ENCODE peak calls at places on chromosomes 4 and X, in five cellular contexts. F is IMR-90, Q is MM.1S, S is A549, G is OCI-LY7. C is an unnamed sample.

GRCh38 chrX:148958896-148959295 is 458.5 kb downstream of the AFF2 start:
- DNase-seq in Q (no peak), G (no peak), S (no peak), F (no peak), C (no peak)

GRCh38 chr4:123941306-123941705 is 544.7 kb downstream of the SPRY1 start:
- DNase-seq in S (no peak), F (peak), Q (no peak), G (no peak), C (no peak)

GRCh38 chr4:139511320-139511719 is 44.7 kb downstream of the SETD7 start:
- DNase-seq in S (no peak), F (no peak), Q (no peak), G (no peak), C (no peak)

GRCh38 chr4:150381671-150382427 is 200.1 kb upstream of the MAB21L2 start:
- DNase-seq in Q (no peak), S (no peak), F (peak), G (no peak), C (no peak)

GRCh38 chr4:150240011-150240410 is 161.8 kb downstream of the DCLK2 start:
- DNase-seq in S (no peak), Q (no peak), G (no peak), F (no peak), C (no peak)

GRCh38 chr4:145879598-145879997 is 59.0 kb downstream of the ZNF827 start:
- DNase-seq in Q (no peak), F (peak), G (no peak), S (no peak), C (no peak)

GRCh38 chrX:9897761-9898161 is 69.4 kb upstream of the CLDN34 start:
- DNase-seq in S (no peak), Q (no peak), G (no peak), F (peak), C (no peak)

GRCh38 chr4:61922766-61923165 is 722.6 kb downstream of the ADGRL3 start:
- DNase-seq in S (no peak), G (no peak), Q (no peak), F (no peak), C (no peak)

GRCh38 chr4:153467897-153468262 is 1.7 kb downstream of the TMEM131L start:
- DNase-seq in G (peak), Q (no peak), F (no peak), S (no peak), C (peak)

GRCh38 chr4:77170926-77171325 is 13.9 kb downstream of the CCNG2 start:
- DNase-seq in Q (no peak), F (no peak), G (no peak), S (no peak), C (no peak)

GRCh38 chr4:22876281-22876680 is 183.5 kb downstream of the GBA3 start:
- DNase-seq in G (no peak), S (no peak), F (no peak), Q (no peak), C (no peak)

GRCh38 chr4:52051213-52051614 is at the start of gene SPATA18:
- DNase-seq in Q (no peak), G (no peak), S (peak), F (no peak), C (peak)

GRCh38 chrX:129522184-129523059 is 868 bp downstream of the SMARCA1 start:
- DNase-seq in S (peak), G (no peak), F (peak), Q (no peak), C (no peak)

GRCh38 chr4:17095771-17096170 is 197.3 kb upstream of the LDB2 start:
- DNase-seq in G (no peak), Q (no peak), S (no peak), F (no peak), C (no peak)

GRCh38 chr4:2536193-2537010 is at the start of gene FAM193A:
- DNase-seq in Q (peak), G (peak), F (peak), S (peak), C (peak)

GRCh38 chrX:7987160-7987992 is 60.2 kb upstream of the PNPLA4 start:
- DNase-seq in G (peak), F (peak), Q (no peak), S (no peak), C (no peak)

GRCh38 chr4:145909331-145909730 is 29.3 kb downstream of the ZNF827 start:
- DNase-seq in Q (no peak), S (peak), F (no peak), G (peak), C (peak)

GRCh38 chr4:472881-473574 is 25.9 kb downstream of the ZNF721 start:
- DNase-seq in F (peak), Q (no peak), S (peak), G (peak), C (no peak)

GRCh38 chrX:10393899-10394298 is 226.5 kb downstream of the MID1 start:
- DNase-seq in S (peak), F (peak), G (no peak), Q (no peak), C (no peak)

GRCh38 chrX:24014388-24015018 is 12.5 kb downstream of the KLHL15 start:
- DNase-seq in G (no peak), F (peak), Q (no peak), S (no peak), C (no peak)

GRCh38 chr4:64158648-64159326 is 250.5 kb downstream of the TECRL start:
- DNase-seq in G (peak), S (peak), F (peak), Q (peak), C (peak)

GRCh38 chr4:1943928-1944327 is 64.8 kb downstream of the NELFA start:
- DNase-seq in S (no peak), F (no peak), Q (no peak), G (no peak), C (no peak)

GRCh38 chr4:117588771-117589170 is 445.5 kb upstream of the NDST3 start:
- DNase-seq in Q (no peak), F (no peak), G (no peak), S (no peak), C (no peak)

GRCh38 chrX:115649461-115650063 is 88.6 kb downstream of the PLS3 start:
- DNase-seq in S (no peak), G (no peak), F (no peak), Q (no peak), C (no peak)

GRCh38 chrX:119190736-119191282 is 45.3 kb upstream of the PGRMC1 start:
- DNase-seq in F (peak), Q (no peak), S (no peak), G (no peak), C (no peak)

GRCh38 chrX:17922303-17922702 is 61.2 kb upstream of the RAI2 start:
- DNase-seq in F (no peak), S (no peak), Q (no peak), G (no peak), C (no peak)

GRCh38 chrX:141341341-141341740 is 99.0 kb upstream of the SPANXC start:
- DNase-seq in G (no peak), Q (no peak), S (peak), F (peak), C (no peak)

GRCh38 chrX:48939417-48940228 is 17.8 kb downstream of the OTUD5 start:
- DNase-seq in S (no peak), G (peak), F (no peak), Q (peak), C (peak)

GRCh38 chr4:48429709-48430474 is 53.3 kb upstream of the SLC10A4 start:
- DNase-seq in Q (no peak), G (no peak), S (no peak), F (no peak), C (no peak)

GRCh38 chrX:19723427-19723826 is 164.0 kb downstream of the SH3KBP1 start:
- DNase-seq in F (no peak), S (peak), G (no peak), Q (no peak), C (no peak)

GRCh38 chr4:186032259-186032658 is 36.7 kb upstream of the TLR3 start:
- DNase-seq in Q (no peak), G (peak), F (no peak), S (no peak), C (peak)

GRCh38 chrX:130071611-130072349 is 38.5 kb downstream of the ELF4 start:
- DNase-seq in Q (no peak), G (no peak), F (no peak), S (no peak), C (no peak)

GRCh38 chr4:174320501-174321199 is 36.9 kb downstream of the CEP44 start:
- DNase-seq in G (no peak), Q (no peak), S (no peak), F (peak), C (no peak)

GRCh38 chrX:102155806-102156179 is at the start of gene BEX5:
- DNase-seq in Q (peak), S (no peak), F (no peak), G (no peak), C (peak)

GRCh38 chr4:25842229-25842840 is 20.5 kb downstream of the SEL1L3 start:
- DNase-seq in S (no peak), G (peak), F (no peak), Q (peak), C (peak)
- H3K4me2 ChIP-seq in S (no peak), G (peak), F (no peak), Q (peak), C (peak)

GRCh38 chr4:158139086-158139485 is 33.7 kb downstream of the GASK1B start:
- DNase-seq in S (no peak), Q (no peak), F (peak), G (no peak), C (no peak)
- H3K4me2 ChIP-seq in S (no peak), Q (no peak), F (no peak), G (no peak), C (no peak)

GRCh38 chrX:100611951-100612350 is 24.7 kb downstream of the TSPAN6 start:
- DNase-seq in S (no peak), F (no peak), Q (no peak), G (no peak), C (no peak)

GRCh38 chrX:100606753-100607152 is 22.0 kb downstream of the TNMD start:
- DNase-seq in Q (no peak), F (no peak), S (no peak), G (no peak), C (no peak)

GRCh38 chrX:100615015-100615414 is 21.6 kb downstream of the TSPAN6 start:
- DNase-seq in Q (peak), S (peak), F (peak), G (no peak), C (peak)

GRCh38 chrX:100609591-100609990 is 24.9 kb downstream of the TNMD start:
- DNase-seq in F (no peak), S (no peak), G (no peak), Q (no peak), C (no peak)
- H3K4me2 ChIP-seq in F (no peak), S (no peak), G (no peak), Q (no peak), C (no peak)

GRCh38 chr4:148108776-148109175 is 333.4 kb downstream of the NR3C2 start:
- DNase-seq in Q (no peak), S (no peak), G (no peak), F (no peak), C (no peak)
- H3K4me2 ChIP-seq in Q (no peak), S (no peak), G (no peak), F (no peak), C (no peak)

DNA sequence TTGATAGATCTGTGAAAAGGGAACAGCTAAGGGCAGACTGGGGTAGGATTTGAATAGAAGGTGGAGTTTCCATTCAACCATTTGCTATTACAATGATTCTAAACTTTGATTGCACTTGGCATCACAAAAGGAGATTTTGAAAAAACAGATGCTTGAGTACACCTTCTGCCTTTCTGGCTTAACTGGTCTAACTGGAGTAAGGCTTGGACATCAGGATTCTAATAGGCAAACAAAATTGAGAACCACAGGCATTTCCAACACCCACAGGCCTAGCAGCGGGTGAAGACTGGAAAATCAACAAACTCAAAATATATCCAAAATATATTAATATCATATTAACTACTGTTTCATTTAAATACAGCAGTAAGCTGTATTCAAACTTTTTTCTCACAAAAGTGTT is 1.9 kb upstream of the VEGFC start:
- DNase-seq in F (no peak), Q (no peak), G (no peak), S (no peak), C (no peak)
- H3K4me2 ChIP-seq in F (peak), Q (no peak), G (no peak), S (peak), C (no peak)

GRCh38 chr4:144715230-144715629 is 69.3 kb downstream of the HHIP start:
- DNase-seq in S (no peak), Q (peak), G (peak), F (no peak), C (peak)

GRCh38 chr4:144710526-144710912 is 64.6 kb downstream of the HHIP start:
- DNase-seq in S (no peak), F (no peak), G (no peak), Q (no peak), C (no peak)

GRCh38 chr4:144714166-144714565 is 68.2 kb downstream of the HHIP start:
- DNase-seq in F (peak), Q (no peak), S (no peak), G (no peak), C (no peak)

GRCh38 chr4:144711685-144712456 is 65.9 kb downstream of the HHIP start:
- DNase-seq in S (no peak), F (no peak), G (no peak), Q (no peak), C (no peak)

GRCh38 chr4:144712775-144713174 is 66.8 kb downstream of the HHIP start:
- DNase-seq in S (no peak), F (peak), Q (no peak), G (no peak), C (no peak)
- H3K4me2 ChIP-seq in S (no peak), F (peak), Q (no peak), G (no peak), C (no peak)

DNA sequence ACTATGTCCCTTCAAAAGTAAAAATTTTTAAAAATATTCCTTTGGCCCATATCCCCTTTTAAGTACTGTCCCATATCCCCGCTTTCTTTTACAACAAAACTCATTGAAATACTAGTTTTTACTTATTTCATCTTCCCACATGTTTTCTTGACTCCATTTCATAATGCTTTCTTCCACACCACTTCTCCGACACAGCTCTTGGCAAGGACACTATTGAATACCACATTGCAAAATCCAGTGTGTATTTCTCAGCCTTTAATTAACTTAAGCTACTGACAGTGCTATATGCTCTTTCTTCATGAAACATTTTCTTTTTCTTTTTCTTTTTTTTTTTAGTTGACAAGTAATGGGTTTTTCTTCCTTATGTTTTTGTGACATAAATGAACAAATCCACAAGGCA is 28.8 kb downstream of the PRDM8 start:
- DNase-seq in F (no peak), G (no peak), S (no peak), Q (no peak), C (no peak)
- H3K4me2 ChIP-seq in F (no peak), G (no peak), S (no peak), Q (no peak), C (no peak)